ENCODE peak calls at places on chromosome 18, in six cellular contexts. L, M, W, X, F and U are unnamed samples.

GRCh38 chr18:240175-240574 is 27.7 kb downstream of the THOC1 start:
- DNase-seq in L (no peak), M (no peak), W (no peak), X (no peak), F (no peak), U (no peak)

GRCh38 chr18:46071894-46072867 is at the start of gene PSTPIP2:
- DNase-seq in L (no peak), M (peak), W (peak), X (no peak), F (peak), U (peak)

GRCh38 chr18:63319383-63320040 is at the start of gene BCL2:
- DNase-seq in L (no peak), M (peak), W (no peak), X (peak), F (peak), U (peak)

GRCh38 chr18:26215247-26215970 is 10.8 kb upstream of the TAF4B start:
- DNase-seq in L (no peak), M (no peak), W (no peak), X (no peak), F (no peak), U (no peak)

GRCh38 chr18:78327643-78328042 is 652.0 kb upstream of the SALL3 start:
- DNase-seq in L (no peak), M (no peak), W (no peak), X (no peak), F (no peak), U (no peak)

GRCh38 chr18:51957001-51957400 is 383.0 kb upstream of the DCC start:
- DNase-seq in L (no peak), M (no peak), W (no peak), X (no peak), F (no peak), U (no peak)

GRCh38 chr18:4831791-4832375 is 365.2 kb downstream of the AKAIN1 start:
- DNase-seq in L (no peak), M (no peak), W (no peak), X (no peak), F (no peak), U (no peak)

GRCh38 chr18:79873449-79874110 is 75.8 kb downstream of the KCNG2 start:
- DNase-seq in L (no peak), M (no peak), W (no peak), X (no peak), F (no peak), U (no peak)

GRCh38 chr18:47187721-47188120 is 11.6 kb upstream of the IER3IP1 start:
- DNase-seq in L (no peak), M (no peak), W (no peak), X (no peak), F (no peak), U (no peak)

GRCh38 chr18:55405655-55406373 is 182.2 kb downstream of the TCF4 start:
- DNase-seq in L (peak), M (no peak), W (peak), X (peak), F (peak), U (peak)

GRCh38 chr18:12307251-12307736 is 747 bp upstream of the TUBB6 start:
- DNase-seq in L (no peak), M (peak), W (no peak), X (no peak), F (peak), U (peak)

GRCh38 chr18:43571078-43571689 is 293.9 kb upstream of the SYT4 start:
- DNase-seq in L (no peak), M (no peak), W (peak), X (peak), F (peak), U (no peak)

GRCh38 chr18:63249781-63250180 is 69.8 kb downstream of the BCL2 start:
- DNase-seq in L (no peak), M (no peak), W (no peak), X (no peak), F (no peak), U (no peak)

GRCh38 chr18:67483952-67484351 is 32.6 kb downstream of the DSEL start:
- DNase-seq in L (no peak), M (no peak), W (no peak), X (no peak), F (no peak), U (no peak)

GRCh38 chr18:3177902-3178687 is 41.7 kb downstream of the MYOM1 start:
- DNase-seq in L (no peak), M (no peak), W (peak), X (no peak), F (peak), U (no peak)

GRCh38 chr18:48142353-48142752 is 211.9 kb upstream of the SMAD2 start:
- DNase-seq in L (no peak), M (no peak), W (no peak), X (no peak), F (no peak), U (no peak)